ENCODE peak calls at places on chromosome 5, in five cellular contexts. W is cardiac fibroblast; E is CD4-positive, alpha-beta memory T cell; S is fibroblast of pulmonary artery; B is astrocyte of the spinal cord. U is an unnamed sample.

GRCh38 chr5:132012385-132013005 is 1.0 kb upstream of the ACSL6 start:
- DNase-seq in W (peak), E (no peak), S (peak), B (peak), U (no peak)

GRCh38 chr5:129392681-129393080 is 67.4 kb upstream of the ADAMTS19 start:
- DNase-seq in W (no peak), E (no peak), S (no peak), B (no peak), U (no peak)

GRCh38 chr5:102796014-102796413 is 40.9 kb downstream of the PAM start:
- DNase-seq in W (peak), E (no peak), S (no peak), B (no peak), U (no peak)

GRCh38 chr5:68565427-68565826 is 349.9 kb downstream of the PIK3R1 start:
- DNase-seq in W (no peak), E (no peak), S (no peak), B (no peak), U (no peak)

GRCh38 chr5:81429363-81429762 is 35.4 kb upstream of the ACOT12 start:
- DNase-seq in W (no peak), E (no peak), S (no peak), B (no peak), U (no peak)

GRCh38 chr5:10828241-10828640 is 67.2 kb upstream of the DAP start:
- DNase-seq in W (no peak), E (no peak), S (no peak), B (peak), U (no peak)

GRCh38 chr5:138911441-138911840 is 36.3 kb upstream of the LRRTM2 start:
- DNase-seq in W (peak), E (no peak), S (peak), B (peak), U (no peak)

GRCh38 chr5:110594866-110595265 is 131.6 kb downstream of the TMEM232 start:
- DNase-seq in W (no peak), E (no peak), S (no peak), B (no peak), U (no peak)

GRCh38 chr5:1448511-1449011 is 3.3 kb upstream of the SLC6A3 start:
- DNase-seq in W (no peak), E (no peak), S (no peak), B (no peak), U (no peak)

GRCh38 chr5:66646570-66646969 is 50.4 kb downstream of the MAST4 start:
- DNase-seq in W (peak), E (no peak), S (peak), B (no peak), U (no peak)

GRCh38 chr5:61051267-61051666 is 106.3 kb downstream of the NDUFAF2 start:
- DNase-seq in W (peak), E (no peak), S (peak), B (peak), U (no peak)

GRCh38 chr5:75509956-75510355 is 1.5 kb downstream of the CERT1 start:
- DNase-seq in W (peak), E (no peak), S (peak), B (peak), U (no peak)

GRCh38 chr5:172981931-172982330 is 1.6 kb upstream of the ATP6V0E1 start:
- DNase-seq in W (no peak), E (no peak), S (no peak), B (no peak), U (no peak)

GRCh38 chr5:54611290-54611951 is 93.9 kb downstream of the SNX18 start:
- DNase-seq in W (no peak), E (no peak), S (no peak), B (no peak), U (no peak)

GRCh38 chr5:171120986-171121622 is 187.9 kb upstream of the TLX3 start:
- DNase-seq in W (no peak), E (no peak), S (no peak), B (no peak), U (no peak)

GRCh38 chr5:73605223-73606087 is 20.5 kb upstream of the ARHGEF28 start:
- DNase-seq in W (peak), E (no peak), S (no peak), B (peak), U (no peak)

GRCh38 chr5:152070591-152070990 is 145.9 kb upstream of the GLRA1 start:
- DNase-seq in W (no peak), E (no peak), S (no peak), B (no peak), U (no peak)

GRCh38 chr5:100731768-100732167 is 171.3 kb downstream of the ST8SIA4 start:
- DNase-seq in W (no peak), E (peak), S (no peak), B (peak), U (peak)

GRCh38 chr5:179858241-179858585 is 404 bp downstream of the MRNIP start:
- DNase-seq in W (peak), E (no peak), S (peak), B (no peak), U (no peak)

GRCh38 chr5:27652505-27652904 is 614.1 kb upstream of the CDH9 start:
- DNase-seq in W (no peak), E (no peak), S (no peak), B (no peak), U (no peak)

GRCh38 chr5:141780952-141781730 is 97.1 kb downstream of the PCDH1 start:
- DNase-seq in W (no peak), E (no peak), S (no peak), B (no peak), U (no peak)

GRCh38 chr5:1845696-1846095 is 37.0 kb downstream of the IRX4 start:
- DNase-seq in W (no peak), E (no peak), S (no peak), B (no peak), U (no peak)

GRCh38 chr5:56588636-56589485 is 226.5 kb upstream of the MAP3K1 start:
- DNase-seq in W (no peak), E (peak), S (no peak), B (no peak), U (peak)